ENCODE peak calls at places on chromosomes 2 and 18, in seven cellular contexts. One of them, this sample, is unnamed.

GRCh38 chr2:3785220-3785889 is 82.0 kb downstream of the DCDC2C start:
- DNase-seq in SK-N-SH: no peak
- DNase-seq in sigmoid colon: no peak
- DNase-seq in Jurkat, Clone E6-1: no peak
- DNase-seq in colonic mucosa: no peak
- DNase-seq in GM12865: no peak
- DNase-seq in tibial artery: no peak
- DNase-seq in this sample: peak

GRCh38 chr2:164777847-164778246 is 63.8 kb downstream of the COBLL1 start:
- DNase-seq in GM12865: no peak
- DNase-seq in Jurkat, Clone E6-1: no peak
- DNase-seq in tibial artery: no peak
- DNase-seq in colonic mucosa: no peak
- DNase-seq in SK-N-SH: no peak
- DNase-seq in sigmoid colon: no peak
- DNase-seq in this sample: no peak

GRCh38 chr2:222302178-222303018 is 3.6 kb upstream of the PAX3 start:
- DNase-seq in Jurkat, Clone E6-1: no peak
- DNase-seq in GM12865: no peak
- DNase-seq in sigmoid colon: no peak
- DNase-seq in colonic mucosa: no peak
- DNase-seq in tibial artery: no peak
- DNase-seq in SK-N-SH: no peak
- DNase-seq in this sample: peak

GRCh38 chr18:73774836-73775509 is 372.7 kb downstream of the FBXO15 start:
- DNase-seq in Jurkat, Clone E6-1: no peak
- DNase-seq in colonic mucosa: no peak
- DNase-seq in tibial artery: no peak
- DNase-seq in GM12865: no peak
- DNase-seq in sigmoid colon: no peak
- DNase-seq in SK-N-SH: no peak
- DNase-seq in this sample: no peak

GRCh38 chr2:130150181-130151144 is 5.6 kb upstream of the CCDC74B start:
- DNase-seq in colonic mucosa: no peak
- DNase-seq in tibial artery: no peak
- DNase-seq in Jurkat, Clone E6-1: no peak
- DNase-seq in sigmoid colon: peak
- DNase-seq in GM12865: no peak
- DNase-seq in SK-N-SH: no peak
- DNase-seq in this sample: peak

GRCh38 chr2:26299488-26300092 is 46.4 kb upstream of the SELENOI start:
- DNase-seq in sigmoid colon: no peak
- DNase-seq in SK-N-SH: no peak
- DNase-seq in Jurkat, Clone E6-1: peak
- DNase-seq in tibial artery: peak
- DNase-seq in colonic mucosa: peak
- DNase-seq in GM12865: peak
- DNase-seq in this sample: peak

GRCh38 chr18:13370995-13371625 is 152.6 kb downstream of the LDLRAD4 start:
- DNase-seq in Jurkat, Clone E6-1: no peak
- DNase-seq in colonic mucosa: no peak
- DNase-seq in tibial artery: no peak
- DNase-seq in sigmoid colon: peak
- DNase-seq in SK-N-SH: no peak
- DNase-seq in GM12865: no peak
- DNase-seq in this sample: no peak

GRCh38 chr2:63029058-63029457 is 21.6 kb upstream of the OTX1 start:
- DNase-seq in Jurkat, Clone E6-1: no peak
- DNase-seq in colonic mucosa: no peak
- DNase-seq in sigmoid colon: no peak
- DNase-seq in SK-N-SH: no peak
- DNase-seq in tibial artery: no peak
- DNase-seq in GM12865: no peak
- DNase-seq in this sample: no peak

GRCh38 chr2:219911541-219911940 is 284.1 kb downstream of the SLC4A3 start:
- DNase-seq in tibial artery: no peak
- DNase-seq in sigmoid colon: no peak
- DNase-seq in colonic mucosa: no peak
- DNase-seq in Jurkat, Clone E6-1: no peak
- DNase-seq in SK-N-SH: no peak
- DNase-seq in GM12865: no peak
- DNase-seq in this sample: no peak

GRCh38 chr2:653645-654425 is 23.4 kb downstream of the TMEM18 start:
- DNase-seq in SK-N-SH: no peak
- DNase-seq in GM12865: no peak
- DNase-seq in colonic mucosa: no peak
- DNase-seq in tibial artery: no peak
- DNase-seq in sigmoid colon: peak
- DNase-seq in Jurkat, Clone E6-1: no peak
- DNase-seq in this sample: no peak

DNA sequence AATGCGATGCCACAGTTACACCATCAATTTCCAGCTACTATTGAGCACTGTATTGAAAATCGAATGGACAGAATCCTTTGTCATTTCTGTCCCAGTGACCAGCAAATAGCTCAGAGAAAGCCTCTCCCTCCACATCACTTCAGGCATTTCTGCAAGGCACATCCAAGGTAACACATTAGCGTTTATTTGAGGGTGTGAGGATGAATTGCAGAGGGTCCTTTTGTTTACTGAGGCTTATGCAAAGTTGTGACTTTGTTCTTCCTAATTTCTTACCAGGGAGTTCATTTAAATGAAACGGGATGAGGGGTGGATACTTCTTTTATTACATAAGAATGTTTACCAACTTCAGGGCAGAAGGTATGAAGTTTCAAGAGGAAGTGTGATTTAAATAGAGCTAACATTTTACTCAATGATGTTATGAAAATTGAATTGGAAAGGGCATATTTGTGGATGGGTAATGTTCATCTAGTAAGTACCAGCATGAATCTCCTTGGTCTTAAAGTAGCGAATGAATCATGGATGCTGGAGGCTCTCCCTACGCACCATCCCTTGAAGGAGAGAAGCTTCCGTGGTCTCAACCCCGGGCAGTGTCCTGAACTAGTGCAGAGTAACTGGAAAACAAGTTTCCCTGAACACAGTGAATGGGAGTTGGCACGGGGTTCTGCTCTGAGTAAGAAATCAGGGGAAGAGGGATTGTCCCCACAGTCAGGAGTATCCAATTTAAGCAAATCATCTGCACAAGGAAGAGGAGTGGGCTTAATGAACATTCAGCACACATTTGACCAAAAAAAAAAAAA is 756.6 kb downstream of the GALR1 start:
- DNase-seq in tibial artery: no peak
- DNase-seq in GM12865: no peak
- DNase-seq in colonic mucosa: no peak
- DNase-seq in Jurkat, Clone E6-1: no peak
- DNase-seq in sigmoid colon: no peak
- DNase-seq in SK-N-SH: no peak
- DNase-seq in this sample: peak
- H3K4me3 ChIP-seq in tibial artery: no peak
- H3K4me3 ChIP-seq in GM12865: no peak
- H3K4me3 ChIP-seq in colonic mucosa: no peak
- H3K4me3 ChIP-seq in Jurkat, Clone E6-1: no peak
- H3K4me3 ChIP-seq in sigmoid colon: no peak
- H3K4me3 ChIP-seq in SK-N-SH: no peak
- H3K4me3 ChIP-seq in this sample: no peak

GRCh38 chr2:118310878-118311442 is 222.7 kb downstream of the INSIG2 start:
- DNase-seq in tibial artery: no peak
- DNase-seq in Jurkat, Clone E6-1: no peak
- DNase-seq in colonic mucosa: peak
- DNase-seq in SK-N-SH: peak
- DNase-seq in sigmoid colon: no peak
- DNase-seq in GM12865: no peak
- DNase-seq in this sample: peak
- H3K4me3 ChIP-seq in tibial artery: no peak
- H3K4me3 ChIP-seq in Jurkat, Clone E6-1: peak
- H3K4me3 ChIP-seq in colonic mucosa: peak
- H3K4me3 ChIP-seq in SK-N-SH: no peak
- H3K4me3 ChIP-seq in sigmoid colon: no peak
- H3K4me3 ChIP-seq in GM12865: peak
- H3K4me3 ChIP-seq in this sample: peak

GRCh38 chr2:96554293-96555145 is 18.0 kb downstream of the ARID5A start:
- DNase-seq in GM12865: peak
- DNase-seq in Jurkat, Clone E6-1: peak
- DNase-seq in SK-N-SH: peak
- DNase-seq in sigmoid colon: peak
- DNase-seq in colonic mucosa: peak
- DNase-seq in tibial artery: peak
- DNase-seq in this sample: peak
- H3K4me3 ChIP-seq in GM12865: no peak
- H3K4me3 ChIP-seq in Jurkat, Clone E6-1: peak
- H3K4me3 ChIP-seq in SK-N-SH: no peak
- H3K4me3 ChIP-seq in sigmoid colon: no peak
- H3K4me3 ChIP-seq in colonic mucosa: no peak
- H3K4me3 ChIP-seq in tibial artery: peak
- H3K4me3 ChIP-seq in this sample: no peak

GRCh38 chr2:215613265-215613664 is 177.4 kb upstream of the FN1 start:
- DNase-seq in tibial artery: no peak
- DNase-seq in sigmoid colon: no peak
- DNase-seq in Jurkat, Clone E6-1: no peak
- DNase-seq in GM12865: no peak
- DNase-seq in SK-N-SH: no peak
- DNase-seq in colonic mucosa: no peak
- DNase-seq in this sample: peak
- H3K4me3 ChIP-seq in tibial artery: no peak
- H3K4me3 ChIP-seq in sigmoid colon: no peak
- H3K4me3 ChIP-seq in Jurkat, Clone E6-1: no peak
- H3K4me3 ChIP-seq in GM12865: no peak
- H3K4me3 ChIP-seq in SK-N-SH: no peak
- H3K4me3 ChIP-seq in colonic mucosa: no peak
- H3K4me3 ChIP-seq in this sample: no peak

DNA sequence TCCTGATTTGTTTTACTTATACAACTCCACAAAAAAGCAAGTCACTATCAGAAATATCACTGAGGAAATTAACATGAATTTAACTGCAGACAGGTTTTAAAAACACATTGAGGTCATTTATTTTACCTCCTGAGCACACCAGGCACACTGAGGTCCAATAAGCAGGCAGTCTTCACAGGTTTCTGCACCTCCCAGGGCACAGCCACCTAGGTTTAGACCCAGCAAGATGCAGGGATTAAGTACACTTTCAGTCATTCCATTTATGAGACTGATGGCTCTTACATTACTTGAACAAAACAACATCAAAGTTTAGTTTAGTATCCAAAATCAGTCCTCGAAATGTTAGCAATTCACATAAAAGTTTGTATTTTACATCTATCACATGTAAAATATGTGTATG is 1.0 kb downstream of the ITGB6 start:
- DNase-seq in tibial artery: no peak
- DNase-seq in Jurkat, Clone E6-1: no peak
- DNase-seq in GM12865: no peak
- DNase-seq in SK-N-SH: no peak
- DNase-seq in colonic mucosa: no peak
- DNase-seq in sigmoid colon: no peak
- DNase-seq in this sample: no peak
- H3K4me3 ChIP-seq in tibial artery: no peak
- H3K4me3 ChIP-seq in Jurkat, Clone E6-1: no peak
- H3K4me3 ChIP-seq in GM12865: no peak
- H3K4me3 ChIP-seq in SK-N-SH: no peak
- H3K4me3 ChIP-seq in colonic mucosa: peak
- H3K4me3 ChIP-seq in sigmoid colon: no peak
- H3K4me3 ChIP-seq in this sample: no peak

GRCh38 chr18:30709598-30709997 is 332.9 kb downstream of the DSC3 start:
- DNase-seq in tibial artery: no peak
- DNase-seq in colonic mucosa: no peak
- DNase-seq in sigmoid colon: no peak
- DNase-seq in GM12865: no peak
- DNase-seq in Jurkat, Clone E6-1: no peak
- DNase-seq in SK-N-SH: no peak
- DNase-seq in this sample: no peak

GRCh38 chr18:30713299-30713698 is 329.2 kb downstream of the DSC3 start:
- DNase-seq in GM12865: no peak
- DNase-seq in tibial artery: no peak
- DNase-seq in Jurkat, Clone E6-1: no peak
- DNase-seq in SK-N-SH: no peak
- DNase-seq in sigmoid colon: no peak
- DNase-seq in colonic mucosa: no peak
- DNase-seq in this sample: no peak

GRCh38 chr18:30712383-30712782 is 330.2 kb downstream of the DSC3 start:
- DNase-seq in SK-N-SH: no peak
- DNase-seq in GM12865: peak
- DNase-seq in colonic mucosa: no peak
- DNase-seq in Jurkat, Clone E6-1: no peak
- DNase-seq in tibial artery: no peak
- DNase-seq in sigmoid colon: no peak
- DNase-seq in this sample: no peak
- H3K4me3 ChIP-seq in SK-N-SH: no peak
- H3K4me3 ChIP-seq in GM12865: no peak
- H3K4me3 ChIP-seq in colonic mucosa: no peak
- H3K4me3 ChIP-seq in Jurkat, Clone E6-1: no peak
- H3K4me3 ChIP-seq in tibial artery: no peak
- H3K4me3 ChIP-seq in sigmoid colon: no peak
- H3K4me3 ChIP-seq in this sample: no peak

GRCh38 chr2:70569559-70569958 is 15.9 kb upstream of the TGFA start:
- DNase-seq in SK-N-SH: no peak
- DNase-seq in tibial artery: no peak
- DNase-seq in colonic mucosa: no peak
- DNase-seq in sigmoid colon: no peak
- DNase-seq in GM12865: no peak
- DNase-seq in Jurkat, Clone E6-1: no peak
- DNase-seq in this sample: no peak

GRCh38 chr2:70570041-70570661 is 16.5 kb upstream of the TGFA start:
- DNase-seq in colonic mucosa: no peak
- DNase-seq in GM12865: no peak
- DNase-seq in SK-N-SH: no peak
- DNase-seq in tibial artery: no peak
- DNase-seq in sigmoid colon: no peak
- DNase-seq in Jurkat, Clone E6-1: no peak
- DNase-seq in this sample: peak

GRCh38 chr2:70574618-70575017 is 21.0 kb upstream of the TGFA start:
- DNase-seq in tibial artery: no peak
- DNase-seq in colonic mucosa: no peak
- DNase-seq in GM12865: no peak
- DNase-seq in sigmoid colon: no peak
- DNase-seq in Jurkat, Clone E6-1: no peak
- DNase-seq in SK-N-SH: no peak
- DNase-seq in this sample: no peak

GRCh38 chr2:70574102-70574501 is 20.5 kb upstream of the TGFA start:
- DNase-seq in tibial artery: no peak
- DNase-seq in SK-N-SH: no peak
- DNase-seq in GM12865: no peak
- DNase-seq in Jurkat, Clone E6-1: no peak
- DNase-seq in sigmoid colon: no peak
- DNase-seq in colonic mucosa: no peak
- DNase-seq in this sample: no peak
- H3K4me3 ChIP-seq in tibial artery: no peak
- H3K4me3 ChIP-seq in SK-N-SH: no peak
- H3K4me3 ChIP-seq in GM12865: no peak
- H3K4me3 ChIP-seq in Jurkat, Clone E6-1: no peak
- H3K4me3 ChIP-seq in sigmoid colon: no peak
- H3K4me3 ChIP-seq in colonic mucosa: no peak
- H3K4me3 ChIP-seq in this sample: no peak

GRCh38 chr2:65421432-65421748 is 11.0 kb downstream of the SPRED2 start:
- DNase-seq in sigmoid colon: no peak
- DNase-seq in tibial artery: no peak
- DNase-seq in GM12865: no peak
- DNase-seq in colonic mucosa: no peak
- DNase-seq in Jurkat, Clone E6-1: no peak
- DNase-seq in SK-N-SH: no peak
- DNase-seq in this sample: no peak
- H3K4me3 ChIP-seq in sigmoid colon: no peak
- H3K4me3 ChIP-seq in tibial artery: no peak
- H3K4me3 ChIP-seq in GM12865: no peak
- H3K4me3 ChIP-seq in colonic mucosa: no peak
- H3K4me3 ChIP-seq in Jurkat, Clone E6-1: peak
- H3K4me3 ChIP-seq in SK-N-SH: no peak
- H3K4me3 ChIP-seq in this sample: no peak